ENCODE peak calls at places on chromosomes 3 and 15, in six cellular contexts. M is DND-41, V is ovary, U is GM10248, O is A549, R is WTC11. P is an unnamed sample.

GRCh38 chr3:171140246-171140645 is 113.7 kb upstream of the SLC2A2 start:
- DNase-seq in U (no peak), O (no peak), M (no peak), R (no peak), V (no peak), P (no peak)

GRCh38 chr3:147387550-147388394 is 18.6 kb downstream of the ZIC4 start:
- DNase-seq in V (no peak), U (no peak), O (no peak), R (no peak), M (no peak), P (peak)

GRCh38 chr3:127915937-127916480 is 977 bp downstream of the KBTBD12 start:
- DNase-seq in R (no peak), U (no peak), O (no peak), M (no peak), V (no peak), P (no peak)

GRCh38 chr3:115418583-115418982 is 204.7 kb upstream of the GAP43 start:
- DNase-seq in V (no peak), U (no peak), O (no peak), M (no peak), R (no peak), P (no peak)

GRCh38 chr15:22958487-22959280 is 21.5 kb downstream of the CYFIP1 start:
- DNase-seq in U (no peak), M (no peak), O (no peak), V (no peak), R (no peak), P (no peak)

GRCh38 chr3:31896643-31897433 is 84.2 kb downstream of the OSBPL10 start:
- DNase-seq in R (no peak), V (no peak), M (no peak), U (no peak), O (no peak), P (no peak)

GRCh38 chr15:74841761-74842385 is 1.1 kb downstream of the ULK3 start:
- DNase-seq in M (no peak), U (no peak), V (peak), R (no peak), O (no peak), P (no peak)

GRCh38 chr3:86239956-86240355 is 751.0 kb downstream of the VGLL3 start:
- DNase-seq in O (no peak), U (no peak), R (no peak), V (no peak), M (no peak), P (no peak)

GRCh38 chr15:63019539-63020109 is 22.9 kb upstream of the TPM1 start:
- DNase-seq in U (no peak), R (peak), O (peak), M (no peak), V (no peak), P (no peak)

GRCh38 chr15:78438595-78439285 is 724 bp downstream of the IREB2 start:
- DNase-seq in M (peak), O (peak), R (peak), U (peak), V (no peak), P (peak)
- TF ChIP-seq CTCF in M (peak), O (no peak), R (no peak), U (peak), V (peak), P (peak)

DNA sequence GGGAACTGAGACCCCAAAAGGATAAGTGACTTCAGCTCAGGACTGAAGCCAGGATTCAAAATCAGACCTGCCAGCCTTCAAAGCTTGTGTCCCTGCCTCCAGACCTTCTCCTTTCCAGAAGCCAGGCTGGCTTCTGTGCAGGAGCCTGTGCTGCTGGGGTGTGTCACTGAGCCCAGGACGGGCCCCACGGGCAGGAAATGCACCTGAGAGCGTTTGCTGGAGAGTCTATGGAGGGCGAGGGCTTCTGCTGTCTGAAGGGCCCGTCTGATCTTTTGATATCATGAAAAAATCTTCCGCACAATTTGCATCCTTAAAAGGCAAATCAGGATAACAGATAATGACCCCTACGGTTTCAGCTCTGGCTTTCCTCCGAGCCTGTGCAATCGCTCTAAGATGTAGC is 125.4 kb downstream of the FAM43A start:
- DNase-seq in V (no peak), O (no peak), R (no peak), U (no peak), M (no peak), P (no peak)
- TF ChIP-seq CTCF in V (no peak), O (no peak), R (no peak), U (no peak), M (no peak), P (no peak)

GRCh38 chr3:116614795-116615362 is 94.7 kb upstream of the TUSC7 start:
- DNase-seq in V (no peak), R (no peak), O (peak), M (no peak), U (peak), P (no peak)
- TF ChIP-seq CTCF in V (no peak), R (peak), O (no peak), M (peak), U (peak), P (peak)

DNA sequence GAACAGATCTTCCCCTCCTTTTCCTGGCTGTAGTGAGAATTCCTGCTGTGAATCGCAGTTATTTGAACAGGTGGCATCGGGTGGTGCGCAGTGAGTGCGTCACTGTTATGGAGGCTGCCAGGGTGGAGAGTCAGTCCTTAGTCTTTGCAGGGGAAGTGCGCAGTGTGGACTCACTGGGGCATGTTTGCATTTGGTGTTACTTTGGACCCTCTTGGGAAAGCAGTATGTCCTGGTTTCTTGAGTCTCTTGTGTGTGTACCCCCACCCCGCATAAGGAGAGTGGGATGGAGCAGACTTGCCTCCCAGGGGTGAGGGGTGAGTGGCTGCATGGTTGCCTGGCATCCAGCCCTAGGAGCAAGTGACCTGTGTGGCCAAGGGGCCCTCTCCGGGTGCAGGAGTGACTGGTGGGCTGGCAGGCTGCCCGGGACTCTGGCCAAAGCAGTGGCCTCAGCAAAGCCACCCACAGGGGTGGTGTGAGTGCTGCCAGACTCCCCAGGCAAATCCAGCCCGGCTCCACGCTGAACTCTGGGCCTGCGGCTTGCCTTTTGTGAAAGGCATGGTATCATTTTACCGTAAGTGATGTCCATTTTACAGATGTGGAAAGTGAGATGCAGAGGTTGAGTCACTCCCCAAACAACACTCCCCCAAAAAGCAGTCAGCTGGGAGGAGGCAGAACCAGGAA is 46.4 kb downstream of the DNASE1L3 start:
- DNase-seq in R (no peak), V (peak), U (no peak), O (peak), M (no peak), P (no peak)
- TF ChIP-seq CTCF in R (no peak), V (no peak), U (no peak), O (no peak), M (no peak), P (no peak)

GRCh38 chr15:56736881-56737707 is 3.8 kb upstream of the ZNF280D start:
- DNase-seq in U (no peak), R (no peak), O (no peak), V (no peak), M (no peak), P (no peak)

GRCh38 chr15:56739964-56740640 is 6.8 kb upstream of the ZNF280D start:
- DNase-seq in U (no peak), O (no peak), V (no peak), M (peak), R (no peak), P (no peak)

GRCh38 chr15:56741541-56741940 is 8.2 kb upstream of the ZNF280D start:
- DNase-seq in R (no peak), V (no peak), U (no peak), M (no peak), O (no peak), P (no peak)

GRCh38 chr15:56737791-56738190 is 4.5 kb upstream of the ZNF280D start:
- DNase-seq in O (no peak), M (no peak), R (no peak), V (no peak), U (no peak), P (no peak)

DNA sequence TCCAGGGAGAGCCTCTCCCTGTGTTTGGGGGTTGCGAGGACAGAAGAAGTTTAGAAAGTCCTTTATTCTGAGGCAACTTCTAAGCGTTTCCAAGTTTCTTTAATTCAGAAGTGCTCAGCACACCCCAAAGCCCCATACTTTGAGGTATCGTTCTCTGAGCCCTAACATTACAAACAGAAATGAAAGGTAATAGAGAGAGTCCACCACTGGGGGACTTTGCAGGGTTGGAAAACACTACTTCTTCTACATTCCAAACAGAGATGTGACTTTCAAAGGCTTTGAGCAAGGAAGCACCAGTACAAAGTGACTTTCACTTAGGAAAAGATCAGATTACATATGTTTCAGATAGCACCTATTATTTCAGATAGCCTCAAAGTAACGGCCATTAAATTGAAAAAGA is 6.2 kb upstream of the ZNF280D start:
- DNase-seq in V (no peak), M (no peak), R (no peak), O (no peak), U (no peak), P (no peak)
- TF ChIP-seq CTCF in V (no peak), M (no peak), R (no peak), O (no peak), U (no peak), P (no peak)

DNA sequence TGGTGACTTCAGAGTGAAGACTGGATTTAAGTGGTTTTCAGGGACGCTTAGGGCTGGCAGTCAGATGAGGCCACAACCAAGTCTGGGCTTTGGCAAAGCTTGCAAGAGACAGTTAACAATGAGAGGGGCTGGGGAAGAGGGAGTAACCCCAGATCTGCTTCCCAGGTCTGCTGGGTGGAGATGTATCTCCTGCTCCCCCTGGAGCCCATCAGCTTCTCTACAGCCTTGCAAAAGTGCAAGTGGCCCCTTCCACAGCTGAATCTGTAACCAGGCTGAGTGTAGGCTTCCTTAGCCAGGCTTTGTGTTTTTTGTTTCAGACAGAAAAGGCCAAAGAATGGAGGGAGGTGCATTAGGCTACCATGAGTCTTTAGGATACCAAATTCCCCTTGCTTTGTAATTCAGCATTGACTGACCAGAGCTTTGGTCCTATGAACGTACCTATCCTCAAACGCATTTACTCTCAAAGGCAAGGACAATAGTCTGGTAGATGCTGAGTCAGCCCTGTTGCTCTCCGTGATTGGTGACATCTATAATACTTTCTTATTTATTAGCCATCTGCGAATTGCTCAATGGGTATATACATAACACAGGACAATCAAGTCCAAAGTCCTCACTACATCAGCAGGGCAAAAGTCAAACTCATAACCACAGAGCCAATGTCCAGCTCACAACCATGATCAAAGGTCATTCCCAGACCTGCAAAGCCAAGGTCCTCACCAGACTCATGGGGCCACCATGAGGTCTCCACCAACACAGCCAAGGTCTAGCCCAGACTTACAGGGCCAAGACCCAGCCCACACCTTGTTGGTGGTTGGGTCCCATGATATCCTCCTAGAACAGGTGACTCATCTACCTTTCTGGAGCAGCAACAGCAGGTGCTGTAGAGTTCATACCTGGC is 17.1 kb downstream of the CCDC13 start:
- DNase-seq in M (no peak), R (peak), U (no peak), O (peak), V (no peak), P (no peak)
- TF ChIP-seq CTCF in M (peak), R (peak), U (peak), O (no peak), V (no peak), P (peak)

GRCh38 chr3:103437850-103438249 is 1003.0 kb downstream of the ZPLD1 start:
- DNase-seq in R (no peak), M (no peak), O (no peak), V (no peak), U (no peak), P (no peak)

DNA sequence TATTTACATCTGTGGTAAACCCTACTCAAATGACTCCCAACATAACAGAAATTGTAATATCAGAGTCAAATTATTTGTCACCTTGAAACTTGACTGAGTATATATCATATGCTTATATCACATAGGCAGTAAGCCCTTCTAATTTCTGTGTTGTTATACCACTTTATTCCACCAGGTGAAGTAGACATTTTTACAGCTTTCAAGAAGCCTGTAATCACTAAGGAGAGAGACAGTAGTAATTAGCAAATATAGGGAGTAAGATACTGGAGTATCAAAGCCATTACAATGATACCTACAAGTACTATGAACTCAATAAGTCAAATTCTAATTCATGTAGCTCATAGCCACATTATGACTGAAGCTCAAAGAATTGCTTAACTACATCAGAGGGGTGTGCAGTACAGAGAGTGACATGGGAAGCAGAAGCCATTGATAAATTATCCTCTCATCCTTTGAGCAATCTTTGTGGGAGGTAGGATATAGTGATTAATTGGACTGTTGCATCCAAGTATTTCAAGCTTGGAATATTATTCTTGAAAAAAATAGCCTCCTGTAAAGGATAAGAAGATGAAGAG is 1005.8 kb downstream of the ZPLD1 start:
- DNase-seq in U (no peak), V (no peak), M (no peak), O (no peak), R (no peak), P (no peak)
- TF ChIP-seq CTCF in U (no peak), V (no peak), M (peak), O (no peak), R (no peak), P (peak)

GRCh38 chr3:111867889-111868426 is 8.9 kb downstream of the PHLDB2 start:
- DNase-seq in M (no peak), V (no peak), O (no peak), U (no peak), R (no peak), P (no peak)

GRCh38 chr3:111863942-111864341 is 4.9 kb downstream of the PHLDB2 start:
- DNase-seq in O (no peak), V (no peak), U (no peak), M (no peak), R (no peak), P (no peak)

GRCh38 chr3:111862415-111862814 is 3.4 kb downstream of the PHLDB2 start:
- DNase-seq in V (no peak), M (no peak), R (no peak), O (no peak), U (no peak), P (no peak)

GRCh38 chr3:111862974-111863373 is 3.9 kb downstream of the PHLDB2 start:
- DNase-seq in V (no peak), M (no peak), U (no peak), O (no peak), R (no peak), P (no peak)

DNA sequence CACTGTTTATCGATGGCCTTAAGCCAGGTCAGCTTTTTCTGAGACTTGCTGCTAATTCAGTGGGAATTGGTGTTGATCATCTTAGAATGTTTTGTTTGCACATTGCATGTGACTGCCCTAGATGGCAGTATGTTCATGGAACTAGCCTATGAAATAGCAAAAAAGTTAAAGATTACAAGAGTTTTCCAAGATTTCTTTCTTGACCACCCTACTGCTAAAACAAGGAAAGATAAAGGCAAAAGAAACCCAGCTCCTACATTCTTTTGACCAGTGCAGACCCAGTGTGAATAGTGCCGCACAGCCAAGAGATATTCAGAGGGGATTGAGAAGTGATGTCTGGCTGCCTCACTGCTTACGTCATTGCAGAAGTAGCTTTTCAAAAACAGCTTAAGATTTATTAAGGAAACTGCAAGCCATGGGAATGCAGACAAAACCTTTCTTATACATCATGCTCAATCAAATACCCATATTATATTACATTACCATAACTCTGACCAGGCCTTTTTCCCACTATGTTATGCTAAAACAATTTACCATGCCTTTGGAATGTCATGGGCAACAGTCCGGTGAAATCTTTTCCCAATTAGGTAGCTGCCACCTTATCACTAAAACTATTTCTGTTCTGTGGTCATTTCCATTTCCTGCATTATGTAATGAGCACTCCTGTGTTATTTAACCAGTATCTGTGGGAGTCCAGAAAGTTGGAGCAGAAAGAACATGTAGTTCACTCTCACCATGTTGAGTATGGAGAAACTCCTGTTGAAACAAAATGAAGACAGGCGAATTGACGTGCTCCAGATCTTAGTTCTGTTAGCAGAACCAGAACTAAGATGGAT is 6.0 kb downstream of the PHLDB2 start:
- DNase-seq in O (no peak), R (no peak), V (no peak), U (no peak), M (no peak), P (no peak)
- TF ChIP-seq CTCF in O (peak), R (no peak), V (no peak), U (no peak), M (peak), P (peak)

P was measured in osteocyte.